ENCODE peak calls at places on chromosomes 13 and 19, in four cellular contexts. L is tibial artery; K is CD8-positive, alpha-beta memory T cell; S is heart right ventricle. O is an unnamed sample.

GRCh38 chr13:82627183-82627582 is 1255.1 kb downstream of the SLITRK1 start:
- DNase-seq in L (no peak), S (no peak), K (no peak), O (no peak)

GRCh38 chr13:105338044-105338443 is 1197.4 kb downstream of the EFNB2 start:
- DNase-seq in L (no peak), K (no peak), S (no peak), O (no peak)

GRCh38 chr19:51688665-51689571 is 4.2 kb upstream of the SPACA6 start:
- DNase-seq in L (peak), S (peak), K (no peak), O (peak)

GRCh38 chr13:97359181-97360057 is 74.5 kb upstream of the RAP2A start:
- DNase-seq in L (no peak), K (peak), S (no peak), O (no peak)

GRCh38 chr19:582497-583197 is 7.0 kb upstream of the HCN2 start:
- DNase-seq in K (no peak), L (no peak), S (no peak), O (no peak)

GRCh38 chr19:30744741-30745475 is 372.7 kb downstream of the ZNF536 start:
- DNase-seq in S (no peak), L (no peak), K (no peak), O (no peak)

GRCh38 chr13:89852570-89852969 is 1494.9 kb upstream of the MIR17HG start:
- DNase-seq in L (no peak), K (no peak), S (no peak), O (no peak)

GRCh38 chr19:15498910-15499309 is 9.4 kb upstream of the CYP4F22 start:
- DNase-seq in K (no peak), L (no peak), S (no peak), O (no peak)

GRCh38 chr13:41827507-41828213 is 133.2 kb downstream of the VWA8 start:
- DNase-seq in S (no peak), L (peak), K (no peak), O (no peak)
- H3K27ac ChIP-seq in S (peak), L (peak), K (no peak), O (no peak)

DNA sequence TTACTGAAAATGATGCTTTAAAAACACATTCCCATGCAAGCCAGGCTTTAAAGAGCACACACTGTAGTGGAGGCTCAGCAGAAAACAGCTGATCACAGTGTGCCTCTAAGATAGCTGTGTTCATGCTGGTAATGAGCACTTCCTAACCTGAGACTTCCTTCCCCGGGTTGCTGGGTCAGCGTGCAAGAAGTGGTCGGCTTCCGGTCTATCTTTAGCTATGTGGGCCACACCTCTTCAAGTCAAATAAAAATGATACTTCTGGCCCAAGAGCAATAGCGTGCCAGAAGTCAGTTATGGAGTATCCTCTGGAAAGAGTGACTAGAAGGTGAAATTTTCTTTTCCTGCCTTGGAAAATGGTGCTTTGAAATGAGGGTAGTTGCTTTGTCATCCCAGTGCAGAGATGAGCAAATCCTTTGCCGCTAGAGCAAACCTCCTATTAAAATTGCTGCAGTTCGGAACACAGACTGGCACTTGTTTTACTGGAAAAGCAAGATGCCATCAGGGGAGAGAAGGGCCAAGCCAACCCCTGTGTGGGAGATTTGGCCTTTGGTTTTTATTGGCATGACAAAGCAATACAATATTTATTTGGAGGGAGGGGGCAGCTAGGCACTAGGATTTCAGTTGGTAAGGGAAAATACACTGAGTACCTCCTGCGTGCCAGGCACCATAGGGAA is 64.2 kb downstream of the ARHGAP35 start:
- DNase-seq in L (no peak), K (no peak), S (no peak), O (no peak)
- H3K27ac ChIP-seq in L (peak), K (no peak), S (peak), O (peak)

GRCh38 chr19:3302755-3303154 is 63.6 kb upstream of the NFIC start:
- DNase-seq in K (no peak), L (no peak), S (no peak), O (no peak)
- H3K27ac ChIP-seq in K (no peak), L (no peak), S (no peak), O (no peak)

GRCh38 chr13:43574601-43575000 is 212.2 kb downstream of the ENOX1 start:
- DNase-seq in S (no peak), K (no peak), L (no peak), O (no peak)

GRCh38 chr13:43573787-43574562 is 212.8 kb downstream of the ENOX1 start:
- DNase-seq in L (no peak), K (no peak), S (no peak), O (no peak)

GRCh38 chr13:43572601-43573360 is 214.0 kb downstream of the ENOX1 start:
- DNase-seq in K (no peak), L (no peak), S (no peak), O (no peak)

GRCh38 chr13:43569688-43570087 is 217.1 kb downstream of the ENOX1 start:
- DNase-seq in L (no peak), S (no peak), K (no peak), O (no peak)

GRCh38 chr13:43573361-43573740 is 213.4 kb downstream of the ENOX1 start:
- DNase-seq in S (no peak), K (no peak), L (no peak), O (no peak)
- H3K27ac ChIP-seq in S (no peak), K (no peak), L (no peak), O (no peak)

DNA sequence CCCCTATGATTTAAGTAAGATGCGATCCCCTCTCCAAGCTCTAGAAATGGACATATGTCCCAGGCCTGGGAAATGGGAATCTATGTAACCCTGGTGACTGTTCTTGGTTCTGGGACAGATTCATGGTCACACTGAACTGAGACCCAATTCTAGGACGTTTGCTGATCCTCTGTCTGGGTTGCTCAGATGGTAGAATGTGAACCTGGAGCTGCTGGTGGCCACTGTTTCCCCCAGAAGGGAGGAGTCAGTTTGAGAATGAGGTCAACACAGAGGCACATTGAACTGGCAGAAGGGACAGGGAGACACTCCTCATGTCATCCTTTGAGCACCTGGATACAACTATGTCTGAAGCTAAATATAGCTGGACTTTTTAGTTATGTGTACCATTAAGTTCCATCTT is 29.1 kb downstream of the FAM187B start:
- DNase-seq in K (no peak), S (no peak), L (no peak), O (no peak)
- H3K27ac ChIP-seq in K (no peak), S (no peak), L (no peak), O (no peak)

GRCh38 chr19:13001502-13002388 is 6.5 kb downstream of the NFIX start:
- DNase-seq in L (peak), K (no peak), S (peak), O (peak)

GRCh38 chr19:13001166-13001501 is 5.9 kb downstream of the NFIX start:
- DNase-seq in S (no peak), L (no peak), K (no peak), O (no peak)

GRCh38 chr19:13002970-13003540 is 7.8 kb downstream of the NFIX start:
- DNase-seq in L (no peak), S (no peak), K (no peak), O (no peak)

GRCh38 chr19:13004273-13004672 is 9.0 kb downstream of the NFIX start:
- DNase-seq in S (no peak), L (no peak), K (no peak), O (no peak)

DNA sequence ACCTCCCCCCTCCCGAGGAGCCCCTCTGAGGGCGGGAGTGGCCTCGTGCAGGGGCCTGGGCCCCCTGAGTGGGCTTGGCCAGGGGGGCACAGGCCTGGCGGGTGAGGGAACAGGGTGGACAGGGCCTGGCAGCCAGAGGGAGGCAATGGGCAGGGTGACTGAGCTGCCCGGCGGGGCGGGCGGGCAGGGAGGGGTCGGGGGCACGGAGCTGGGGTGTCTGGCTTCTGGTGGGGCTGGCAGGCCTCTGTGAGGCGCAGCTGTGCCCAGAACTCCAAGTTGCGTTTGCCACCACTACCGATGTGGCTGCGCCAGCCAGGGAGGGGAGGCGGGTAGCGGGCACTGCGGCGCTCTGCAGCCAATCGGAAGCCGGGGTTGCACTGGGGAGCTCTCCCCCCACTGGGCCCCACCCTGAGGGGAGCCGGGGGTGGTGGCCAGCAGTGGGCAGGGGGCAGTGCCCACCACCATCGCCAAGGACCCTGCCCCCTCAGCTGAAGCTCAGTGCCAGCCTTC is 7.2 kb downstream of the NFIX start:
- DNase-seq in S (peak), L (peak), K (no peak), O (peak)
- H3K27ac ChIP-seq in S (peak), L (peak), K (no peak), O (peak)

DNA sequence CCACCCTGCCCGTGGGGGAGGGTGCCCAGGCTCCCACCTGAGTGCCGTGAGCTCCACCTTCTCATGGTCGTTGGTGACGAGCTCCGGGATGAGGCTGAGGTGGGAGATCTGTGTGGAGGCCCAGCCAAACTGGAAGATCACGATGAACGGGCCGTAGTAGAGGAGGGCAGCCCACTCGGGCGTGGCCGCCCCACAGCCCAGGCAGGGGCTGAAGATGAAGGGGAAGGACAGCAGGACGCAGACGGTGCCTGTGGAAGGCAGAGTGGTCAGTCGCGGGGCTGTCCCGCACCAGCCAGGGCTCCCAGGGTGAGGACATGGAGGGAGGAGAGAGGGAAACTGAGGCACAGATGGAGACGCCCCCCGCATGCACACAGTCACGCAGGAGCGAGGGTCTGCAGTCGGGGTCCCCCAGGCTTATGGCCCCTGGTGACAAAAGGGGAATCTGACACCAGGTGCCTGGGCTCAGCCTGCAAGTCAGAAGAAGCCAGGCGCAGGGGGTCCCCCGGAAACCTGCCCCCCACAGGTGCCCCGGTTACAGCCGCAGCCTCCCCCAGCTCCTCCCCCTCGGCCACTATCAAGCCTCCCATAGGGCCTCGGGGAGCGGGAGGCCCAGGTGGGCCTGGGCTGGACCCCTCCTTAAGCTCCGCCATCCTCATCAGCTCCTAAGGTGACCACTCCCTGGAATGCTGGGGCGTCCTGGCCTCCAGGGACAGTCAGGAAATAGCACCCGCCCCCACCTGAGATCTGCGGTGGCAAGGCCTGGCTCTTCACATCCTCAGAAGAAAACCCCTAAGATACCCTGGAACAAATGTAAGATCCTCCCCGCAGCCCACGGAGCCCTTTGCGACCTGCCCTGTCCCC is 6.2 kb downstream of the MFSD12 start:
- DNase-seq in L (peak), S (no peak), K (no peak), O (no peak)
- H3K27ac ChIP-seq in L (no peak), S (no peak), K (no peak), O (no peak)

GRCh38 chr13:112850273-112850672 is 118.7 kb upstream of the MCF2L start:
- DNase-seq in S (no peak), K (no peak), L (no peak), O (no peak)
- H3K27ac ChIP-seq in S (no peak), K (no peak), L (no peak), O (no peak)

GRCh38 chr19:47700934-47701716 is 12.1 kb upstream of the EHD2 start:
- DNase-seq in K (no peak), S (no peak), L (peak), O (no peak)

GRCh38 chr19:47701717-47702552 is 11.3 kb upstream of the EHD2 start:
- DNase-seq in S (no peak), L (peak), K (no peak), O (no peak)

GRCh38 chr19:47703301-47703700 is 9.9 kb upstream of the EHD2 start:
- DNase-seq in S (no peak), K (no peak), L (no peak), O (no peak)

GRCh38 chr19:47704024-47704423 is 9.2 kb upstream of the EHD2 start:
- DNase-seq in S (no peak), L (no peak), K (no peak), O (no peak)

GRCh38 chr19:47702671-47703070 is 10.6 kb upstream of the EHD2 start:
- DNase-seq in L (no peak), K (no peak), S (no peak), O (no peak)
- H3K27ac ChIP-seq in L (no peak), K (no peak), S (no peak), O (no peak)